ENCODE peak calls at places on chromosomes 4 and X, in six cellular contexts. P is lung, H is cardiac fibroblast, F is GM20000, D is lower leg skin, O is osteocyte. Y is an unnamed sample.

GRCh38 chr4:101989551-101989950 is 199.0 kb downstream of the BANK1 start:
- DNase-seq in P (no peak), H (no peak), F (no peak), D (no peak), O (no peak), Y (no peak)

GRCh38 chr4:151524610-151525009 is 115.6 kb downstream of the FHIP1A start:
- DNase-seq in P (no peak), H (no peak), F (no peak), D (no peak), O (no peak), Y (no peak)

GRCh38 chr4:155745984-155746383 is 12.8 kb upstream of the GUCY1B1 start:
- DNase-seq in P (no peak), H (peak), F (no peak), D (no peak), O (no peak), Y (no peak)

GRCh38 chrX:30777575-30777974 is 111.5 kb downstream of the TAB3 start:
- DNase-seq in P (no peak), H (no peak), F (no peak), D (no peak), O (no peak), Y (no peak)

GRCh38 chr4:152094851-152095700 is 334.3 kb upstream of the GATB start:
- DNase-seq in P (no peak), H (peak), F (no peak), D (peak), O (no peak), Y (no peak)

GRCh38 chr4:56575820-56576429 is 70.3 kb downstream of the ARL9 start:
- DNase-seq in P (no peak), H (peak), F (no peak), D (no peak), O (no peak), Y (no peak)

GRCh38 chrX:151821226-151821625 is 86.7 kb downstream of the CNGA2 start:
- DNase-seq in P (no peak), H (no peak), F (no peak), D (no peak), O (peak), Y (no peak)

GRCh38 chr4:108644237-108644636 is 6.2 kb upstream of the OSTC start:
- DNase-seq in P (no peak), H (peak), F (no peak), D (no peak), O (no peak), Y (no peak)

GRCh38 chrX:2299871-2300270 is 200.9 kb downstream of the DHRSX start:
- DNase-seq in P (no peak), H (peak), F (no peak), D (no peak), O (no peak), Y (no peak)

GRCh38 chr4:140047017-140047640 is 106.9 kb downstream of the MAML3 start:
- DNase-seq in P (no peak), H (peak), F (no peak), D (no peak), O (no peak), Y (no peak)

GRCh38 chr4:118076958-118077766 is 42.9 kb downstream of the NDST3 start:
- DNase-seq in P (no peak), H (peak), F (peak), D (no peak), O (no peak), Y (no peak)

GRCh38 chr4:83112678-83113428 is 1.7 kb downstream of the PLAC8 start:
- DNase-seq in P (no peak), H (no peak), F (no peak), D (no peak), O (no peak), Y (no peak)

GRCh38 chrX:46545111-46546005 is at the start of gene ZNF674:
- DNase-seq in P (peak), H (peak), F (peak), D (peak), O (peak), Y (peak)
- TF ChIP-seq CTCF in P (peak), H (no peak), F (no peak), D (no peak), O (no peak), Y (no peak)

GRCh38 chr4:182142146-182143085 is 100.8 kb upstream of the TENM3 start:
- DNase-seq in P (no peak), H (peak), F (no peak), D (no peak), O (no peak), Y (no peak)
- TF ChIP-seq CTCF in P (no peak), H (no peak), F (no peak), D (no peak), O (no peak), Y (no peak)

DNA sequence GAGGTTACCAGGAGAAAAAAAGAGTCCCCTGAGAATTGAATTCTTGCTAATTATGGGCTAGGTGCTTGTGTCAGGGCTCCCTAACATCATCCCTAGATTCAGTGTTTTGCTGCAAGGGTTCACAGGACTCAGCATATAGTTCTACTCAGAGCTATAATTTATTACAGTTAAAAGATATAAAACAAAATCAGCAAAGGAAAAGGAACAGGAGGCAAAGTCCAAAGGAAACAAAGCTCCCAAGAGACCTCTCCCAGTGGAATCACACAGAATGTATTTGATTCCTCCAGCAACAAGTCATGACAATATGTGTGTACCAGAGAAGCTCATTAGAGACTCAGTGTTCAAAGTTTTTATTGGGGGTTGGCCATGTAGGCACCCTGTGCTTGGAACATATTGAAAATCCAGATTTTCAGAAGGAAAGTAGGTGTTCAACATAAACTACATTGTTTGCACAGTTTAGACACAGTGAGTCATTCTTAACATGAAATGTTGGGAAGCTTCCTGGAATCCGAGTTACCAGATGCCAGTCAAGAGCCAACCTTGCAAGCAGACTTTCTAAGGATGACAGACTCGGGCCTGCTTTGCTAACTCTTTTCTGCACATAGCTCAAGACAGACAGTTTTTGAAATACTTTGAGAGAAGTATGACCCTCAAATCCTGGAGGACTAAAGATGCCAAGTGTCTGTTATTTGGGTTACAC is 311.3 kb upstream of the EMCN start:
- DNase-seq in P (no peak), H (peak), F (no peak), D (no peak), O (no peak), Y (no peak)
- TF ChIP-seq CTCF in P (no peak), H (no peak), F (no peak), D (no peak), O (no peak), Y (no peak)

GRCh38 chr4:73998040-73999011 is at the start of gene CXCL5:
- DNase-seq in P (no peak), H (peak), F (no peak), D (peak), O (no peak), Y (peak)
- TF ChIP-seq CTCF in P (no peak), H (peak), F (no peak), D (no peak), O (peak), Y (no peak)

GRCh38 chr4:156933633-156934258 is 37.9 kb downstream of the PDGFC start:
- DNase-seq in P (no peak), H (peak), F (no peak), D (no peak), O (no peak), Y (no peak)

GRCh38 chr4:156934259-156934635 is 37.4 kb downstream of the PDGFC start:
- DNase-seq in P (no peak), H (no peak), F (no peak), D (no peak), O (no peak), Y (no peak)

GRCh38 chr4:156929706-156930105 is 41.9 kb downstream of the PDGFC start:
- DNase-seq in P (no peak), H (no peak), F (no peak), D (no peak), O (no peak), Y (no peak)

GRCh38 chr4:156931267-156931666 is 40.3 kb downstream of the PDGFC start:
- DNase-seq in P (no peak), H (peak), F (no peak), D (no peak), O (no peak), Y (no peak)
- TF ChIP-seq CTCF in P (no peak), H (no peak), F (no peak), D (no peak), O (no peak), Y (no peak)

Y was measured in mesothelial cell of epicardium.